ENCODE peak calls at places on chromosome 20, in six cellular contexts. V is foreskin fibroblast, L is left lung, C is cardiac fibroblast, Z is cardiac muscle cell, M is HFF-Myc. N is an unnamed sample.

GRCh38 chr20:16280219-16280618 is 293.0 kb downstream of the KIF16B start:
- DNase-seq in V (no peak), L (no peak), C (no peak), Z (no peak), M (no peak), N (no peak)

GRCh38 chr20:17503501-17504325 is 27.5 kb downstream of the BFSP1 start:
- DNase-seq in V (no peak), L (no peak), C (no peak), Z (no peak), M (no peak), N (no peak)

GRCh38 chr20:37901280-37901666 is 1.7 kb upstream of the VSTM2L start:
- DNase-seq in V (no peak), L (no peak), C (no peak), Z (peak), M (no peak), N (no peak)

GRCh38 chr20:3431109-3431508 is 23.6 kb upstream of the DNAAF9 start:
- DNase-seq in V (no peak), L (no peak), C (no peak), Z (no peak), M (no peak), N (no peak)

GRCh38 chr20:8368680-8369079 is 236.6 kb downstream of the PLCB1 start:
- DNase-seq in V (no peak), L (no peak), C (no peak), Z (no peak), M (no peak), N (no peak)

GRCh38 chr20:31567380-31567720 is 37.7 kb upstream of the ID1 start:
- DNase-seq in V (no peak), L (no peak), C (no peak), Z (no peak), M (no peak), N (no peak)

GRCh38 chr20:45368221-45368980 is 5.4 kb downstream of the SYS1 start:
- DNase-seq in V (no peak), L (no peak), C (no peak), Z (no peak), M (no peak), N (no peak)

GRCh38 chr20:50691585-50692552 is 527 bp upstream of the RIPOR3 start:
- DNase-seq in V (peak), L (no peak), C (peak), Z (peak), M (no peak), N (peak)

GRCh38 chr20:17856024-17856564 is 112.5 kb downstream of the SNX5 start:
- DNase-seq in V (no peak), L (no peak), C (no peak), Z (no peak), M (no peak), N (no peak)

GRCh38 chr20:55090301-55090700 is 614.9 kb downstream of the DOK5 start:
- DNase-seq in V (no peak), L (no peak), C (no peak), Z (no peak), M (no peak), N (no peak)

GRCh38 chr20:35257175-35257909 is 20.6 kb downstream of the MMP24OS start:
- DNase-seq in V (no peak), L (no peak), C (no peak), Z (no peak), M (no peak), N (no peak)

GRCh38 chr20:60138263-60139127 is 180.3 kb downstream of the CDH26 start:
- DNase-seq in V (no peak), L (peak), C (no peak), Z (no peak), M (no peak), N (peak)

GRCh38 chr20:42484335-42484734 is 705.4 kb downstream of the PTPRT start:
- DNase-seq in V (no peak), L (no peak), C (peak), Z (no peak), M (no peak), N (peak)

GRCh38 chr20:55173601-55174000 is 698.2 kb downstream of the DOK5 start:
- DNase-seq in V (no peak), L (no peak), C (no peak), Z (no peak), M (no peak), N (no peak)

GRCh38 chr20:9886227-9886626 is 47.4 kb upstream of the PAK5 start:
- DNase-seq in V (peak), L (no peak), C (no peak), Z (no peak), M (peak), N (no peak)

GRCh38 chr20:48822879-48823385 is 4.9 kb downstream of the PREX1 start:
- DNase-seq in V (no peak), L (no peak), C (no peak), Z (no peak), M (no peak), N (no peak)

GRCh38 chr20:53608456-53609413 is 15.1 kb upstream of the ZNF217 start:
- DNase-seq in V (no peak), L (no peak), C (peak), Z (no peak), M (no peak), N (peak)

GRCh38 chr20:17059465-17059864 is 167.4 kb upstream of the PCSK2 start:
- DNase-seq in V (no peak), L (no peak), C (no peak), Z (no peak), M (peak), N (peak)

GRCh38 chr20:43682446-43682845 is 15.5 kb downstream of the MYBL2 start:
- DNase-seq in V (no peak), L (no peak), C (no peak), Z (no peak), M (no peak), N (no peak)
- H3K4me3 ChIP-seq in V (no peak), L (no peak), C (no peak), Z (no peak), M (no peak), N (no peak)

GRCh38 chr20:1507276-1507675 is 16.1 kb upstream of the SIRPB2 start:
- DNase-seq in V (no peak), L (no peak), C (no peak), Z (no peak), M (no peak), N (no peak)

GRCh38 chr20:1505871-1506270 is 14.7 kb upstream of the SIRPB2 start:
- DNase-seq in V (no peak), L (no peak), C (no peak), Z (no peak), M (no peak), N (peak)

GRCh38 chr20:1505361-1505760 is 14.1 kb upstream of the SIRPB2 start:
- DNase-seq in V (no peak), L (no peak), C (no peak), Z (no peak), M (no peak), N (peak)

GRCh38 chr20:1508576-1508975 is 17.4 kb upstream of the SIRPB2 start:
- DNase-seq in V (no peak), L (no peak), C (no peak), Z (no peak), M (no peak), N (peak)

DNA sequence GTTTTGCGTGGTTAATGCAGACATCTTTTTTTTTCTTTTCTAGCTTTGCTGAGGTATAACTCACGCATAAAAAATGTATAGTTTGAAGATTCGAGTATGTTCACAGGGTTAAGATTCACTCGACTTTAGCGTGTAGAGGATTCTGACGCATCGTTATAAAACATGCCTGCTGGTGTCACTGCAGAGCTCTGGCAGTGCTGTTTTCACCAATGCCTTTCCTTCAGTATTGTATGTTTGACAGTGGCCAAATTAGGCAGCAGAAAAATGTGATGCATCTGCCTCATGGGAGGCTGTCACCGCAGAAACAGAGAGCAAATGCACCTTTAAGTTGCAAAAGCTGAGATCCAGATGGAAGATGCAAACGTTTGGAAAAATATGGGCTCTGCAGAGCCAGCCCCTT is 18.0 kb upstream of the SIRPB2 start:
- DNase-seq in V (no peak), L (no peak), C (peak), Z (peak), M (no peak), N (peak)
- TF ChIP-seq CTCF in V (peak), L (no peak), C (peak), Z (peak), M (peak), N (peak)

GRCh38 chr20:22581437-22582385 is 2.7 kb downstream of the FOXA2 start:
- DNase-seq in V (no peak), L (peak), C (no peak), Z (no peak), M (no peak), N (no peak)
- H3K4me3 ChIP-seq in V (no peak), L (peak), C (no peak), Z (no peak), M (no peak), N (no peak)

GRCh38 chr20:24766143-24766527 is 182.9 kb upstream of the CST7 start:
- DNase-seq in V (no peak), L (no peak), C (no peak), Z (no peak), M (no peak), N (no peak)

GRCh38 chr20:24767623-24768100 is 181.4 kb upstream of the CST7 start:
- DNase-seq in V (no peak), L (no peak), C (no peak), Z (no peak), M (no peak), N (no peak)

GRCh38 chr20:24765316-24766142 is 183.5 kb upstream of the CST7 start:
- DNase-seq in V (no peak), L (peak), C (no peak), Z (no peak), M (no peak), N (no peak)

GRCh38 chr20:24768226-24768625 is 180.8 kb upstream of the CST7 start:
- DNase-seq in V (no peak), L (no peak), C (no peak), Z (peak), M (no peak), N (peak)

GRCh38 chr20:24766826-24767622 is 182.0 kb upstream of the CST7 start:
- DNase-seq in V (no peak), L (no peak), C (no peak), Z (no peak), M (no peak), N (peak)
- TF ChIP-seq CTCF in V (no peak), L (no peak), C (no peak), Z (no peak), M (no peak), N (no peak)

GRCh38 chr20:62433655-62434054 is 6.3 kb upstream of the RBBP8NL start:
- DNase-seq in V (no peak), L (no peak), C (peak), Z (no peak), M (no peak), N (no peak)
- H3K4me3 ChIP-seq in V (no peak), L (no peak), C (no peak), Z (no peak), M (no peak), N (no peak)

N was measured in epithelial cell of esophagus.